ENCODE peak calls at places on chromosomes 7 and 10, in nine cellular contexts. C, N, K, L, F, Z, E, D and S are unnamed samples.

GRCh38 chr10:104337985-104338735 is at the start of gene ITPRIP:
- DNase-seq in C (peak), N (peak), K (no peak), L (peak), F (peak), Z (peak), E (peak), D (peak), S (peak)

GRCh38 chr7:98420966-98421612 is 20.2 kb upstream of the BAIAP2L1 start:
- DNase-seq in C (peak), N (no peak), K (no peak), L (peak), F (no peak), Z (peak), E (peak), D (no peak), S (peak)

GRCh38 chr10:25694976-25695375 is 239.1 kb upstream of the MYO3A start:
- DNase-seq in C (no peak), N (no peak), K (no peak), L (no peak), F (no peak), Z (no peak), E (no peak), D (no peak), S (no peak)

GRCh38 chr10:70661623-70662361 is 10.5 kb upstream of the ADAMTS14 start:
- DNase-seq in C (no peak), N (no peak), K (no peak), L (no peak), F (no peak), Z (no peak), E (no peak), D (peak), S (no peak)

GRCh38 chr10:35328404-35329037 is 7.8 kb upstream of the CCNY start:
- DNase-seq in C (no peak), N (no peak), K (no peak), L (no peak), F (no peak), Z (peak), E (no peak), D (no peak), S (peak)

GRCh38 chr10:52074505-52074904 is 239.6 kb upstream of the DKK1 start:
- DNase-seq in C (no peak), N (no peak), K (no peak), L (no peak), F (no peak), Z (no peak), E (no peak), D (no peak), S (no peak)

GRCh38 chr10:14681802-14682201 is 92.9 kb downstream of the FAM107B start:
- DNase-seq in C (no peak), N (no peak), K (no peak), L (no peak), F (no peak), Z (no peak), E (no peak), D (no peak), S (no peak)

GRCh38 chr10:31318382-31318853 is 598 bp upstream of the ZEB1 start:
- DNase-seq in C (peak), N (peak), K (no peak), L (peak), F (peak), Z (peak), E (peak), D (peak), S (peak)

GRCh38 chr7:139476891-139477290 is 6.6 kb downstream of the KLRG2 start:
- DNase-seq in C (no peak), N (no peak), K (no peak), L (no peak), F (no peak), Z (no peak), E (no peak), D (no peak), S (no peak)

GRCh38 chr7:87154569-87154968 is 2.3 kb downstream of the DMTF1 start:
- DNase-seq in C (no peak), N (no peak), K (no peak), L (no peak), F (no peak), Z (no peak), E (no peak), D (no peak), S (no peak)

GRCh38 chr10:58727633-58728032 is 215.0 kb downstream of the BICC1 start:
- DNase-seq in C (no peak), N (no peak), K (no peak), L (no peak), F (no peak), Z (no peak), E (no peak), D (no peak), S (no peak)

GRCh38 chr7:873367-874002 is 2.9 kb upstream of the GET4 start:
- DNase-seq in C (peak), N (peak), K (peak), L (peak), F (peak), Z (peak), E (peak), D (peak), S (peak)

GRCh38 chr10:4242561-4243035 is 457.6 kb upstream of the KLF6 start:
- DNase-seq in C (no peak), N (peak), K (peak), L (no peak), F (no peak), Z (peak), E (peak), D (no peak), S (peak)
- H3K4me3 ChIP-seq in C (peak), N (peak), K (no peak), L (no peak), F (no peak), Z (peak), E (no peak), D (peak), S (peak)

DNA sequence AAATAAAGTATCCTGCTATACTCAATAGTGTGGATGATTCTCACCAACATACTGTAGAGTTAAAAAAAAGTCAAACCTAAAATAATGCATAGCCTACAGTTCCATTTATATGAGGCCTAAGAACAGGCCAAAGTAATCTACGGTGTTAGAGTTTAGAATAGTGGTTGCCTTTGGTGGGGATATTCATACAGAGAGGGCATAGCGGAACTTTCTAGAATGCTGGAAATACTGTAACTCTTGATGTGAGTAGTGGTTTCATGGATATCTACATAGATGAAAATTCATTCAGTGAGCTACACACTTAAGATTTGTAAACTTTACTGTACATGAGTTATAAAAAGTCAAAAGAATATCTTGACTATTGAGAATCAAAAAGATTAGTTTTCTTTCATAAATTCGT is 349.9 kb upstream of the NFE2L3 start:
- DNase-seq in C (no peak), N (no peak), K (no peak), L (no peak), F (no peak), Z (no peak), E (no peak), D (no peak), S (no peak)
- TF ChIP-seq CTCF in C (no peak), N (no peak), K (no peak), L (no peak), F (no peak), Z (no peak), E (no peak), D (no peak), S (no peak)

DNA sequence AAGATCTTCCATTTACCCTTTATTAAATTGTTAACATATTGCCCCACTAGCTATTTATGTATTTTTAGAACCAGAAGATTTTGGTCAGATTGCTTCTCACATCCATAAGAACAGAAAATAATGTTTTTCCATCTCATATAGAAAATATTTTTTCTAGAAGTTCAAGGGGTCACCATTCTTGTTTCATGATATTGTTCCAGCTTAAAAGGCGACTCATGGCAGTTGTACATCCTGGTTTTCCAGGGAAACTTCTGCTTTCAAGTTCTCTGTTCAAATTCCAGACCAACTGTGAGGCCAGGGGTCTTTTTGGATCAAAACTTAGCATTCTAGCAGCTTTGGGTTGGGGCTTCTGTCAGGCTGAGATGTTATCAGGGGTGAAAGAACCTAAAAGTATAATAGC is 84.4 kb downstream of the LRRC4 start:
- DNase-seq in C (no peak), N (no peak), K (no peak), L (no peak), F (no peak), Z (peak), E (no peak), D (no peak), S (no peak)
- H3K4me3 ChIP-seq in C (no peak), N (no peak), K (no peak), L (no peak), F (no peak), Z (no peak), E (no peak), D (no peak), S (no peak)

DNA sequence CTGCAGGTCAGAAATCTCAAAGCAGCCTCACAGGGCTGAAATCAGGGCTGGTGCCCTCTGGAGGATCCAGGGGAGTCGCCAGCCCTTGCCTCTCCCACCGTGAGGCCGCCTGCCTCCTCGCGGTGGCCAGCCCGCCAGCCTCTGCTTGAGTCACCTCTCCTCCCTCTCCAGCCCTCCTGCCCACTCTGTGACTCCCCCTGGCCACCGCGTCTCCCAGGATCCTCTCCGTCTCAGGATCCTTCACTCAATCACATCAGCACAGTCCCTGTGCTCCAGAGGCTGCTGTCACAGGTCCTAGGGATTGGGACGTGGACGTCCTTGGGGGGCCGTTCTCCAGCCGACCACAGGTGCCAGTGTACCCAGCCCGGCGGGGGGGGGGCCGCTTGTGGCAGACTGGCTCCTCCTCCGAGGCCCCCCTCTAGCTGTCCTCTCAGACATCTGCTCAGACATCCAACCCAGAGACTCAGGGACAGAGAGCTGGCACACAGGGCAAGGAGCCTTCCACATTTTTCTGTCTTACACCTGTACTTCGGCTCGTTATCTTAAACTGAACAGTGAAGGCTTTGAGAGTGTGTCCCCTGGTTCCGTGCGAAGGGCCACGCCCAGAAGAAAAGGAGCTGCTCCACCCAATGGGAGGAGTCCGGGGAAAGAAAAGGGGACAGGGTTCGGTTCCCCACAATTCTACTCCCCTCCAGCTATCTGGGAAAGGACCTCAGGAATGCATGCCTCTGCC is 9.4 kb upstream of the PPP2R2D start:
- DNase-seq in C (peak), N (no peak), K (no peak), L (no peak), F (no peak), Z (no peak), E (no peak), D (no peak), S (no peak)
- TF ChIP-seq CTCF in C (no peak), N (no peak), K (peak), L (no peak), F (no peak), Z (no peak), E (no peak), D (no peak), S (peak)

GRCh38 chr7:5596896-5597246 is 173.2 kb upstream of the TNRC18 start:
- DNase-seq in C (no peak), N (no peak), K (no peak), L (no peak), F (no peak), Z (no peak), E (no peak), D (no peak), S (no peak)
- H3K4me3 ChIP-seq in C (peak), N (no peak), K (no peak), L (no peak), F (no peak), Z (peak), E (no peak), D (no peak), S (peak)